ENCODE peak calls at places on chromosomes 2 and 18, in five cellular contexts. One of them, this sample, is unnamed.

GRCh38 chr2:27955762-27956161 is 65.2 kb downstream of the BABAM2 start:
- DNase-seq in WTC11: no peak
- DNase-seq in H1: no peak
- DNase-seq in HepG2: no peak
- DNase-seq in GM12878: no peak
- DNase-seq in this sample: no peak

GRCh38 chr2:231715988-231716616 is 7.8 kb downstream of the PTMA start:
- DNase-seq in WTC11: no peak
- DNase-seq in H1: no peak
- DNase-seq in HepG2: no peak
- DNase-seq in GM12878: no peak
- DNase-seq in this sample: peak

GRCh38 chr2:239817011-239817490 is 208.1 kb downstream of the NDUFA10 start:
- DNase-seq in WTC11: no peak
- DNase-seq in H1: no peak
- DNase-seq in HepG2: no peak
- DNase-seq in GM12878: no peak
- DNase-seq in this sample: no peak

GRCh38 chr18:11096411-11096810 is 53.0 kb downstream of the PIEZO2 start:
- DNase-seq in WTC11: no peak
- DNase-seq in H1: no peak
- DNase-seq in HepG2: no peak
- DNase-seq in GM12878: no peak
- DNase-seq in this sample: no peak

GRCh38 chr2:109353806-109354745 is 225.1 kb downstream of the SH3RF3 start:
- DNase-seq in WTC11: no peak
- DNase-seq in H1: peak
- DNase-seq in HepG2: no peak
- DNase-seq in GM12878: no peak
- DNase-seq in this sample: no peak

GRCh38 chr18:62418258-62418657 is 93.1 kb downstream of the TNFRSF11A start:
- DNase-seq in WTC11: no peak
- DNase-seq in H1: no peak
- DNase-seq in HepG2: no peak
- DNase-seq in GM12878: no peak
- DNase-seq in this sample: no peak

GRCh38 chr2:17901246-17901645 is 22.8 kb downstream of the KCNS3 start:
- DNase-seq in WTC11: no peak
- DNase-seq in H1: no peak
- DNase-seq in HepG2: no peak
- DNase-seq in GM12878: no peak
- DNase-seq in this sample: no peak

GRCh38 chr18:49725809-49726514 is 87.4 kb downstream of the ACAA2 start:
- DNase-seq in WTC11: peak
- DNase-seq in H1: peak
- DNase-seq in HepG2: peak
- DNase-seq in GM12878: no peak
- DNase-seq in this sample: peak

GRCh38 chr2:75311993-75312392 is 112.7 kb upstream of the TACR1 start:
- DNase-seq in WTC11: peak
- DNase-seq in H1: peak
- DNase-seq in HepG2: peak
- DNase-seq in GM12878: peak
- DNase-seq in this sample: peak

GRCh38 chr2:69159988-69160387 is 147.0 kb downstream of the ANTXR1 start:
- DNase-seq in WTC11: peak
- DNase-seq in H1: no peak
- DNase-seq in HepG2: peak
- DNase-seq in GM12878: no peak
- DNase-seq in this sample: no peak

GRCh38 chr18:12307871-12308385 is at the start of gene TUBB6:
- DNase-seq in WTC11: peak
- DNase-seq in H1: peak
- DNase-seq in HepG2: no peak
- DNase-seq in GM12878: no peak
- DNase-seq in this sample: peak

GRCh38 chr2:54384301-54385035 is 71.7 kb upstream of the SPTBN1 start:
- DNase-seq in WTC11: peak
- DNase-seq in H1: no peak
- DNase-seq in HepG2: peak
- DNase-seq in GM12878: no peak
- DNase-seq in this sample: no peak

GRCh38 chr2:2707111-2708035 is 376.3 kb upstream of the MYT1L start:
- DNase-seq in WTC11: no peak
- DNase-seq in H1: no peak
- DNase-seq in HepG2: no peak
- DNase-seq in GM12878: no peak
- DNase-seq in this sample: no peak

GRCh38 chr2:158034198-158034831 is 67.4 kb upstream of the UPP2 start:
- DNase-seq in WTC11: peak
- DNase-seq in H1: no peak
- DNase-seq in HepG2: peak
- DNase-seq in GM12878: no peak
- DNase-seq in this sample: peak

GRCh38 chr2:157875720-157876065 is 437 bp downstream of the ACVR1 start:
- DNase-seq in WTC11: peak
- DNase-seq in H1: no peak
- DNase-seq in HepG2: peak
- DNase-seq in GM12878: no peak
- DNase-seq in this sample: peak

GRCh38 chr2:5042666-5043440 is 649.3 kb upstream of the SOX11 start:
- DNase-seq in WTC11: no peak
- DNase-seq in H1: no peak
- DNase-seq in HepG2: no peak
- DNase-seq in GM12878: no peak
- DNase-seq in this sample: no peak

DNA sequence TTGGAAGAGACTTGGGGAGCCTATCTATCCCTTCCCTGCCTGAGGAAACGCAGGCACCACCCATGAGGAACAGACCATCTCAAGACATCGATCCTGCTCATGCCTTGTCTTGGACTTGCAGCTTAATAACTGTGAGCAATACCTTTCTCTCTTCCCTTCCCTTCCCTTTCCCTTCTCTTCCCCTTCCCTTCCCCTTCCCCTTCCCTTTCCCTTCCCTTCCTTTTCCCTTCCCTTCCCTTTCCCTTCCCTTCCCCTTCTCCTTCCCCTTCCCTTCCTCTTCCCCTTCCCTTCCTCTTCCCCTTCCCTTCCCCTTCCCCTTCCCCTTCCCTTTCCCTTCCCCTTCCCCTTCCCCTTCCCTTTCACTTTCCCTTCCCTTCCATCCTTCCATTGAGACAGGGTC is 650.7 kb upstream of the SOX11 start:
- DNase-seq in WTC11: no peak
- DNase-seq in H1: no peak
- DNase-seq in HepG2: no peak
- DNase-seq in GM12878: no peak
- DNase-seq in this sample: no peak
- TF ChIP-seq USF2 in WTC11: no peak
- TF ChIP-seq USF2 in H1: no peak
- TF ChIP-seq USF2 in HepG2: no peak
- TF ChIP-seq USF2 in GM12878: no peak
- TF ChIP-seq USF2 in this sample: no peak

DNA sequence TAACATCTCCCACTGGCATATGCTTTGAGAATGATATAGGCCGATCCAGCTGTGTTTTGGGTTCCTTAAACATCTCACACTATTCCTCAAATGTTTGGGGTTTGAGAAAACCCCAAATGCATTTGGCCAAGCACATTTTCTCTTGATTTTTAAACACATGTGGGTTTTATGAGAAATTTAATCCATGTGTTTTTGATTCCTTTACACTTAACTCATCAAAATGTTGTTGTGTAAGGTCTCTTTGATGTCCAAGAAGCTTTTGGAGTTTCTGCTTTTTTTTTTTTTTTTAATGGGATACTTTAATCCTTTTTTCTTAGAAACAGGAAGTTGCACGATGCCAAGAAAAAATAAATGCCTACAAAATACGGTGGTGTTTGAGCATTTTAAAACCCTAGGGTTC is 339.8 kb upstream of the TCF4 start:
- DNase-seq in WTC11: no peak
- DNase-seq in H1: no peak
- DNase-seq in HepG2: no peak
- DNase-seq in GM12878: no peak
- DNase-seq in this sample: no peak
- TF ChIP-seq SP1 in WTC11: no peak
- TF ChIP-seq SP1 in H1: no peak
- TF ChIP-seq SP1 in HepG2: no peak
- TF ChIP-seq SP1 in GM12878: no peak
- TF ChIP-seq SP1 in this sample: no peak

GRCh38 chr2:39381653-39382052 is 55.4 kb downstream of the MAP4K3 start:
- DNase-seq in WTC11: peak
- DNase-seq in H1: no peak
- DNase-seq in HepG2: no peak
- DNase-seq in GM12878: no peak
- DNase-seq in this sample: no peak
- TF ChIP-seq USF2 in WTC11: no peak
- TF ChIP-seq USF2 in H1: no peak
- TF ChIP-seq USF2 in HepG2: no peak
- TF ChIP-seq USF2 in GM12878: no peak
- TF ChIP-seq USF2 in this sample: no peak

GRCh38 chr2:24313744-24314632 is 46.3 kb downstream of the ITSN2 start:
- DNase-seq in WTC11: no peak
- DNase-seq in H1: no peak
- DNase-seq in HepG2: no peak
- DNase-seq in GM12878: no peak
- DNase-seq in this sample: no peak
- TF ChIP-seq SP1 in WTC11: no peak
- TF ChIP-seq SP1 in H1: no peak
- TF ChIP-seq SP1 in HepG2: no peak
- TF ChIP-seq SP1 in GM12878: no peak
- TF ChIP-seq SP1 in this sample: no peak

DNA sequence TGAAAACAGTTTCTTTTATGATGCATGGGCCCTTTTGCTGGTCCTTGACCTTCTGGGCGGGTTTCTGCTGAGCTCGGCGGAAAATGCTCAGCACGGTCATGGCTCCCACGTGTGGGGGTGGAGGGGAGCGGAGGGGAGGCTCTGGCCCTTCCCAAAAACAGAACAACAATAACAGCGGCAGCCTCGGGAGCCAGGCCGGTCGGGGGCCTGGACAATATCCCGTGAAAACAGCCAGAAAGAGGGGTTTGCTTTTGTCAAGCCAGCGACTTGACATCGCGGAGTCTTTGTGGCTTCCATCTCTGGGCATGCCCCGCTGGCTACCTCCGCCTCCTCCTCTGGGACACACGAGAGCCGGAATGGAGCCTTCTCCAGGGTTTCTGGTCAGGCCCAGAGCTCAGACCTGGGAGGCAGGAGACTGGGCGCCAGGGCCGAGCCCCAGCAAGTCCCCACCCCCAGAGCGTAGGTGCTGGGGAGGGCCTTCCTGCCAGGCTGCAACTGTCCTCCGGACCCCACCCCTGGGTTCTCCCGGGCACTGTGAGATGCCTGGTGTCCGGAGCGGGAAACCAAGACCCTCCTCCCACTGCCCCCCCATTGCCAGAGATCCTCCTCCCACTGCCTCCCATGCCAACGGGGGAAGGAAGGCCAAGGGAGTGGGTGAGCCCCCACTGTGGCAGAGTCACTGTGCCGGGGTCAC is 35.9 kb upstream of the SNED1 start:
- DNase-seq in WTC11: no peak
- DNase-seq in H1: peak
- DNase-seq in HepG2: peak
- DNase-seq in GM12878: no peak
- DNase-seq in this sample: no peak
- TF ChIP-seq USF2 in WTC11: no peak
- TF ChIP-seq USF2 in H1: no peak
- TF ChIP-seq USF2 in HepG2: no peak
- TF ChIP-seq USF2 in GM12878: no peak
- TF ChIP-seq USF2 in this sample: no peak

GRCh38 chr2:151083864-151084263 is 177.8 kb downstream of the RBM43 start:
- DNase-seq in WTC11: no peak
- DNase-seq in H1: no peak
- DNase-seq in HepG2: no peak
- DNase-seq in GM12878: no peak
- DNase-seq in this sample: no peak

DNA sequence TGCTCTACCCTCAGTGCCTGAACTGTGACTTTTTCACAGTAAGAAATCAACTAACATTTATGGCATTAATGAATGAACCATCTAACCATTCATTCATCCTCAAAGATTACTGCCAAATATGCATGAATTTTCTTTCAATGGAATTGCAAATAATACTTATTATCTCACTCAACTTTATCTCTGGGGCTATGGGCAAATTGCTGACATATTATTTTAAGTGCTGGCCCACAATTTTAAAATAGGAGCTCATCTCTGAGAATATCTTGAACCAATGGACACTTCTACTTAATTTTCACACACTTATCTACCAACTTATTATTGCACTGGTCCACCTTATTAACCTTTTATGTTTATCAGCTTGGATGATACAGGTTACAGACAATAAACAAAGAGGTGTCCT is 182.8 kb downstream of the RBM43 start:
- DNase-seq in WTC11: no peak
- DNase-seq in H1: no peak
- DNase-seq in HepG2: no peak
- DNase-seq in GM12878: no peak
- DNase-seq in this sample: no peak
- TF ChIP-seq SP1 in WTC11: no peak
- TF ChIP-seq SP1 in H1: no peak
- TF ChIP-seq SP1 in HepG2: no peak
- TF ChIP-seq SP1 in GM12878: no peak
- TF ChIP-seq SP1 in this sample: no peak

DNA sequence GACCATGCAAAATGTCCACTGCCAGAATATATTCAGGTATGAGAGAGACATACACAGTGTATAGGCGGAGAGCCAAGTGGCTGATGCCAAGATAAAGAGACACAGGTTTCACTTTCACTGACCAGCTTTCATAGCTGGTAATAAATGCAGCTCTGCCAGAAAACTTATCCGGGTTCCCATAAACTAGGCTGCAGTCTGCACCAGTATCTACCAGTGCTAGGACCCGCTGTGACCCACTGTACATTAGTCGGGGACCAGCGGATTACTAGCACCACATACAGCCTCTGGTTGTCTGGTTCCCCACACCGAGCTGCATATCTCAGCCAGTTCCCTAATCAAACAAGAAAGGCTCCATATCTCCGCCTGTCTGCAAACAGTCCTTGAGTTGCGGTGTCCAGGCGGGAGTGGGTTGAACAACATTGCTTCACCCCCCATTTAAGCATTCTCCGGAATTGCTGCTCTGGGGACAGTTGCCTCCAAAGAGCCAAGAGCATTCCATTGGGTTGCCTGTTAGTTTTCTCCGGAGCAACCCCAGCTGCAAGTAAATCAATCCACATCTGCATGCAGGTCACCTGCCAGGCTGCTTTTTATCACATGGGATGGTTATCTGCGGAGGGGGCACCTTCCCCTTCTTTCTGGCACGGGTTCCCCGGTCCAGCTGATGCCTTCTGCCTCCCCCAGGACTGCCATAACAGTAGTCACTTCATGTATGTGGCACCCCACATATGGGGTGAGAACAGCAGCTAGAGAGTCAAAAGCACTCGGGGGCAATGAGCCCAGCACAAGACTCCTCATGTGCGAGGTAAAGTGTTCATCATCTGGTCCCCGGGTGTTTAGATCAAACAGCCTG is 18.0 kb upstream of the KLHL23 start:
- DNase-seq in WTC11: no peak
- DNase-seq in H1: no peak
- DNase-seq in HepG2: peak
- DNase-seq in GM12878: no peak
- DNase-seq in this sample: peak
- TF ChIP-seq USF2 in WTC11: no peak
- TF ChIP-seq USF2 in H1: no peak
- TF ChIP-seq USF2 in HepG2: no peak
- TF ChIP-seq USF2 in GM12878: no peak
- TF ChIP-seq USF2 in this sample: no peak

This sample was measured in K562.